ENCODE peak calls at places on chromosomes 3 and 15, in nine cellular contexts. S is fibroblast of gingiva; W is uterus; L is stimulated activated CD4-positive, alpha-beta T cell treated with anti-CD3 and anti-CD28 coated beads, Interleukin-15, amount 100 ng/mL, for 24 hours; B is brain microvascular endothelial cell; Y is epithelial cell of esophagus; T is kidney tubule cell; Z is suprapubic skin; V is EL. U is an unnamed sample.

GRCh38 chr3:149726716-149727407 is 25.4 kb downstream of the COMMD2 start:
- DNase-seq in Y (no peak), B (no peak), S (no peak), V (peak; percentile 4), T (no peak), L (no peak), W (no peak), Z (no peak), U (peak; percentile 35)

GRCh38 chr15:79523266-79523665 is 91.1 kb downstream of the MINAR1 start:
- DNase-seq in W (no peak), B (no peak), S (no peak), L (no peak), Z (no peak), T (no peak), Y (no peak), V (no peak), U (no peak)

GRCh38 chr15:100972975-100973350 is 53.8 kb downstream of the LRRK1 start:
- DNase-seq in W (no peak), L (peak; percentile 4), T (no peak), B (no peak), Y (no peak), Z (no peak), V (no peak), S (no peak), U (no peak)

GRCh38 chr3:143199998-143200909 is 80.7 kb downstream of the CHST2 start:
- DNase-seq in W (no peak), S (peak; percentile 16), V (peak; percentile 34), Y (no peak), Z (no peak), B (no peak), L (no peak), T (no peak), U (no peak)

GRCh38 chr3:155330356-155330755 is 36.9 kb upstream of the STRIT1 start:
- DNase-seq in Z (no peak), W (no peak), T (no peak), S (no peak), L (no peak), Y (no peak), V (no peak), B (no peak), U (no peak)

GRCh38 chr15:48366574-48367312 is 35.5 kb downstream of the DUT start:
- DNase-seq in S (no peak), W (no peak), B (peak; percentile 82), Z (no peak), T (no peak), Y (no peak), V (no peak), L (no peak), U (no peak)

GRCh38 chr3:133464573-133464972 is 64.7 kb downstream of the BFSP2 start:
- DNase-seq in T (peak; percentile 58), W (no peak), B (peak; percentile 49), Y (peak; percentile 30), Z (no peak), S (peak; percentile 53), L (no peak), V (peak; percentile 44), U (peak; percentile 24)

GRCh38 chr15:29299331-29299730 is 29.7 kb upstream of the NSMCE3 start:
- DNase-seq in V (no peak), S (no peak), L (no peak), Z (no peak), Y (no peak), B (no peak), T (no peak), W (no peak), U (no peak)

GRCh38 chr3:69855436-69856162 is 116.3 kb downstream of the MITF start:
- DNase-seq in W (no peak), B (peak; percentile 82), Z (no peak), S (peak; percentile 42), Y (peak; percentile 37), L (no peak), V (peak; percentile 41), T (peak; percentile 48), U (peak; percentile 23)

GRCh38 chr3:49611714-49612113 is 57.4 kb downstream of the BSN start:
- DNase-seq in V (no peak), S (no peak), L (no peak), Z (no peak), Y (no peak), W (no peak), T (peak; percentile 31), B (no peak), U (no peak)

GRCh38 chr3:13667330-13667729 is 118.4 kb downstream of the FBLN2 start:
- DNase-seq in S (no peak), W (no peak), L (no peak), Z (no peak), T (peak; percentile 24), Y (peak; percentile 59), B (no peak), V (no peak), U (peak; percentile 39)

GRCh38 chr15:64930778-64931240 is 19.1 kb downstream of the ANKDD1A start:
- DNase-seq in S (no peak), B (peak; percentile 62), L (no peak), Z (no peak), Y (no peak), T (no peak), V (peak; percentile 78), W (no peak), U (no peak)

GRCh38 chr15:87263844-87264243 is 992.7 kb downstream of the NTRK3 start:
- DNase-seq in V (peak; percentile 4), Y (no peak), S (no peak), T (no peak), Z (no peak), W (peak; percentile 14), B (no peak), L (no peak), U (no peak)

GRCh38 chr3:54046677-54047214 is 75.6 kb upstream of the CACNA2D3 start:
- DNase-seq in L (no peak), B (peak; percentile 63), S (peak; percentile 70), V (no peak), T (peak; percentile 99), Y (no peak), Z (no peak), W (no peak), U (peak; percentile 88)

GRCh38 chr15:25391971-25392733 is 46.7 kb downstream of the UBE3A start:
- DNase-seq in B (peak; percentile 49), W (no peak), T (peak; percentile 83), V (peak; percentile 84), Y (peak; percentile 73), L (no peak), S (peak; percentile 87), Z (no peak), U (peak; percentile 67)

GRCh38 chr3:16186565-16186964 is 12.1 kb downstream of the GALNT15 start:
- DNase-seq in Y (no peak), V (no peak), T (no peak), Z (no peak), L (no peak), W (no peak), B (no peak), S (no peak), U (no peak)

GRCh38 chr15:100716456-100717085 is 114.2 kb downstream of the ASB7 start:
- DNase-seq in V (no peak), L (no peak), Y (no peak), T (no peak), W (no peak), S (no peak), Z (no peak), B (no peak), U (no peak)

GRCh38 chr15:73165844-73166243 is 113.6 kb downstream of the NEO1 start:
- DNase-seq in T (no peak), Y (peak; percentile 72), V (no peak), Z (no peak), W (no peak), L (no peak), S (no peak), B (no peak), U (peak; percentile 72)

GRCh38 chr3:126130981-126131750 is 47.2 kb upstream of the SLC41A3 start:
- DNase-seq in B (no peak), Y (no peak), S (no peak), V (no peak), L (no peak), W (peak; percentile 11), Z (peak; percentile 41), T (peak; percentile 49), U (no peak)

GRCh38 chr3:47782538-47783308 is 1.0 kb upstream of the SMARCC1 start:
- DNase-seq in W (no peak), V (no peak), L (no peak), B (no peak), T (peak; percentile 61), Y (no peak), Z (no peak), S (no peak), U (no peak)

GRCh38 chr3:171295502-171296373 is 164.5 kb downstream of the TNIK start:
- DNase-seq in Y (no peak), V (peak; percentile 33), W (no peak), T (no peak), B (no peak), S (no peak), L (no peak), Z (no peak), U (no peak)

GRCh38 chr3:10945683-10946287 is 46.8 kb upstream of the SLC6A1 start:
- DNase-seq in B (no peak), S (no peak), L (peak; percentile 67), Y (peak; percentile 57), W (peak; percentile 52), Z (no peak), V (peak; percentile 51), T (peak; percentile 40), U (peak; percentile 33)

GRCh38 chr3:180390313-180390712 is 211.7 kb upstream of the TTC14 start:
- DNase-seq in L (no peak), S (no peak), Y (no peak), V (no peak), W (no peak), B (no peak), T (no peak), Z (no peak), U (no peak)

GRCh38 chr3:118804959-118805358 is 229.7 kb downstream of the IGSF11 start:
- DNase-seq in W (no peak), V (no peak), B (no peak), Z (no peak), S (no peak), T (no peak), L (no peak), Y (no peak), U (no peak)

GRCh38 chr15:63504247-63504978 is at the start of gene USP3:
- DNase-seq in S (peak; percentile 96), L (peak; percentile 93), Z (peak; percentile 96), T (peak; percentile 97), V (peak; percentile 94), W (peak; percentile 97), Y (peak; percentile 97), B (peak; percentile 92), U (peak; percentile 95)

GRCh38 chr3:45417949-45418847 is 29.8 kb downstream of the LARS2 start:
- DNase-seq in W (no peak), S (no peak), Y (peak; percentile 84), B (no peak), L (no peak), T (no peak), V (no peak), Z (no peak), U (peak; percentile 21)

GRCh38 chr3:59127071-59127470 is 77.2 kb upstream of the CFAP20DC start:
- DNase-seq in Y (peak; percentile 63), Z (no peak), W (no peak), T (peak; percentile 48), B (peak; percentile 85), V (peak; percentile 61), S (peak; percentile 60), L (no peak), U (peak; percentile 82)

GRCh38 chr3:158768361-158768787 is 33.5 kb upstream of the MFSD1 start:
- DNase-seq in L (no peak), W (peak; percentile 65), B (peak; percentile 80), V (peak; percentile 55), Y (peak; percentile 50), Z (peak; percentile 73), T (peak; percentile 55), S (no peak), U (peak; percentile 51)

GRCh38 chr3:31356941-31357340 is 175.8 kb upstream of the STT3B start:
- DNase-seq in W (no peak), V (no peak), Y (peak; percentile 83), B (no peak), L (no peak), Z (no peak), T (peak; percentile 78), S (peak; percentile 11), U (peak; percentile 78)

GRCh38 chr15:92606126-92606835 is 49.3 kb downstream of the FAM174B start:
- DNase-seq in B (no peak), T (no peak), Y (no peak), S (no peak), V (no peak), L (no peak), Z (no peak), W (no peak), U (no peak)

GRCh38 chr3:129001817-129002572 is 891 bp downstream of the EFCC1 start:
- DNase-seq in L (peak; percentile 67), Y (peak; percentile 35), S (no peak), T (peak; percentile 10), V (peak; percentile 33), B (no peak), W (no peak), Z (no peak), U (no peak)

U was measured in mammary epithelial cell.